ENCODE peak calls at places on chromosomes 2 and 18, in four cellular contexts. G, K, P and B are unnamed samples. For H3K36me3, the result is how much of the 10 kb centered on the place peaks cover.

GRCh38 chr18:80191264-80191663 is 56.0 kb downstream of the PARD6G start:
- DNase-seq in G (no peak), K (no peak), P (peak), B (no peak)

GRCh38 chr2:10036095-10036879 is 7.1 kb upstream of the KLF11 start:
- DNase-seq in P (peak), K (peak), G (no peak), B (no peak)

GRCh38 chr2:241033994-241034393 is 35.6 kb downstream of the SNED1 start:
- DNase-seq in P (no peak), K (no peak), G (no peak), B (no peak)

GRCh38 chr18:8841781-8842485 is 136.6 kb downstream of the MTCL1 start:
- DNase-seq in P (no peak), G (no peak), K (peak), B (no peak)

GRCh38 chr18:48514786-48515185 is 24.0 kb upstream of the CTIF start:
- DNase-seq in K (no peak), P (no peak), G (no peak), B (no peak)

GRCh38 chr2:86393521-86394490 is 47.4 kb upstream of the KDM3A start:
- DNase-seq in G (no peak), K (peak), P (peak), B (no peak)

GRCh38 chr2:128573531-128573930 is 254.9 kb upstream of the HS6ST1 start:
- DNase-seq in P (peak), G (no peak), K (no peak), B (no peak)

GRCh38 chr18:50170004-50170403 is 24.9 kb downstream of the MYO5B start:
- DNase-seq in P (no peak), K (no peak), G (no peak), B (no peak)

GRCh38 chr2:41040782-41041181 is 588.9 kb upstream of the SLC8A1 start:
- DNase-seq in P (no peak), K (no peak), G (no peak), B (no peak)

GRCh38 chr2:62717503-62718081 is 12.1 kb downstream of the EHBP1 start:
- DNase-seq in G (no peak), K (no peak), P (no peak), B (no peak)

GRCh38 chr2:40448476-40449079 is 3.3 kb downstream of the SLC8A1 start:
- DNase-seq in P (peak), G (no peak), K (peak), B (no peak)

GRCh38 chr18:34893239-34893638 is 148.0 kb upstream of the MAPRE2 start:
- DNase-seq in P (no peak), K (no peak), G (no peak), B (no peak)

GRCh38 chr2:200086911-200087310 is 131.5 kb downstream of the MAIP1 start:
- DNase-seq in P (peak), G (no peak), K (no peak), B (no peak)

GRCh38 chr2:38806407-38807071 is 28.5 kb downstream of the GEMIN6 start:
- DNase-seq in K (no peak), G (no peak), P (no peak), B (no peak)

GRCh38 chr18:13526519-13526918 is 199.8 kb downstream of the FAM210A start:
- DNase-seq in K (no peak), G (no peak), P (no peak), B (no peak)

GRCh38 chr2:35973132-35973736 is 382.3 kb upstream of the CRIM1 start:
- DNase-seq in P (peak), K (peak), G (no peak), B (no peak)

GRCh38 chr2:240921319-240922233 is 15.4 kb downstream of the CROCC2 start:
- DNase-seq in K (peak), P (peak), G (no peak), B (no peak)

GRCh38 chr2:20796374-20796791 is 26.5 kb downstream of the LDAH start:
- DNase-seq in K (peak), P (no peak), G (no peak), B (no peak)

GRCh38 chr18:31102020-31102684 is at the start of gene DSC2:
- DNase-seq in K (peak), P (peak), G (no peak), B (no peak)

GRCh38 chr2:190511104-190511503 is 23.4 kb downstream of the NEMP2 start:
- DNase-seq in G (no peak), K (peak), P (no peak), B (no peak)

GRCh38 chr2:237617305-237617982 is 9.9 kb upstream of the LRRFIP1 start:
- DNase-seq in G (no peak), P (no peak), K (no peak), B (no peak)

GRCh38 chr18:11119962-11120361 is 29.4 kb downstream of the PIEZO2 start:
- DNase-seq in P (no peak), G (no peak), K (peak), B (no peak)

GRCh38 chr18:50507120-50507590 is 52.7 kb upstream of the MAPK4 start:
- DNase-seq in P (no peak), K (peak), G (no peak), B (peak)

GRCh38 chr2:101956465-101957030 is 35.2 kb upstream of the IL1R2 start:
- DNase-seq in P (no peak), K (no peak), G (no peak), B (no peak)

GRCh38 chr2:85143463-85144082 is 10.4 kb downstream of the TCF7L1 start:
- DNase-seq in G (no peak), P (peak), K (no peak), B (no peak)

GRCh38 chr2:89845532-89845931 is 1154.1 kb downstream of the RPIA start:
- DNase-seq in K (no peak), P (no peak), G (no peak), B (no peak)

GRCh38 chr2:206275274-206276160 is 1.1 kb downstream of the ZDBF2 start:
- DNase-seq in K (peak), P (no peak), G (peak), B (no peak)

GRCh38 chr2:217054791-217055190 is 194.9 kb upstream of the TNP1 start:
- DNase-seq in K (peak), G (no peak), P (no peak), B (no peak)

GRCh38 chr2:58448065-58448507 is 207.0 kb upstream of the FANCL start:
- DNase-seq in P (peak), K (peak), G (no peak), B (peak)

GRCh38 chr2:239075918-239076727 is 228.2 kb downstream of the TWIST2 start:
- DNase-seq in P (peak), G (no peak), K (no peak), B (no peak)

GRCh38 chr2:241892299-241893137 is 23.0 kb downstream of the RTP5 start:
- DNase-seq in K (peak), G (no peak), P (peak), B (no peak)

GRCh38 chr18:42131044-42131939 is 176.3 kb downstream of the PIK3C3 start:
- DNase-seq in P (no peak), K (no peak), G (no peak), B (no peak)

DNA sequence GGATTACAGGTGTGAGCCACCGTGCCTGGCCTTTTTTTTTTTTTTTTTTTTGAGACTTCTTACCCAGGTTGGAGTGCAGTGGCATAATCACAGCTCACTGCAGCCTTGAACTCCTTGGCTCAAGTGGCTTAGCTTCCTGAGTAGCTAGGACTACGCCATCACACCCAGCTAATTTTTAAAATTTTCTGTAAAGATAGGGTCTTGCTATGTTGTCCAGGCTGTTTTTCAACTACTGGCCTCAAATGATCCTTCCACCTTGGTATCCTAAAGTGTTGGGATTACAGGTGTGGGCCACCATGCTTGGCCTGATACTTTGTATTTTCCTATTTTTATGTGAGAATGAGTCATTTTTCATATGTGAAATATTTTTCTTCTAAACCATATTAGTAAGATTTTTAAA is 13.7 kb downstream of the ELP2 start:
- DNase-seq in P (no peak), K (no peak), G (no peak), B (no peak)
- H3K36me3 ChIP-seq in P (half or more), K (under half), G (under half), B (under half)

GRCh38 chr2:46333912-46334311 is 36.7 kb downstream of the EPAS1 start:
- DNase-seq in G (no peak), P (no peak), K (no peak), B (no peak)

GRCh38 chr2:46334389-46335345 is 37.5 kb downstream of the EPAS1 start:
- DNase-seq in G (no peak), P (no peak), K (peak), B (no peak)

GRCh38 chr2:46336560-46336959 is 39.4 kb downstream of the EPAS1 start:
- DNase-seq in K (peak), P (no peak), G (no peak), B (no peak)

GRCh38 chr2:46335966-46336436 is 38.8 kb downstream of the EPAS1 start:
- DNase-seq in G (no peak), K (no peak), P (no peak), B (no peak)

DNA sequence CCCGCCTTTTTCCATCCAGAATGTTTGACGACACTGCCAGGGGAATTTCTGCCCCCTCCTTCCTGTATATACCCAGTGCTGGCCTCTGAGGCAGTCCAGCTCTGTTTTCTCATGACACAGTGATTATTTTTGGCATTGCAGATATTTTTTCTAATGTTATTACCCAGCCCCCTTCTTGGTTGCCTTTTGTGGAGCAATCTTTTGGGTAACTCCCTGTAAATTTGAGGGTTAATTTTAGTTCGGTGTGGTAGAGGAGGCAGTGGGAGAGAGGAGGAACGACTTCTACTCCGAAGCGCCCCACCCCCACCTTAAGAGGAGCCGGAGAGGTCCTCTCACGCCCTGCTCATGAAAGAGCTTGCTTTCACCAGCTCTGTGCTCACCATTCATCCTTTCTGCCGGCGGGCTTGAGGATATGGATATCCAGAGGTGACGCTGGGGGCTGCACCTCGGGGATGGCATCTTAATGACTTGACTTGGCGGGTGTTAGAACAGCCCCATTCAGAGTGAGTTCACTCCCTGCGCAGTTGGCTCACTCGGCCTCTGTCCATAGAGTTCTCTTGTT is 38.3 kb downstream of the EPAS1 start:
- DNase-seq in K (peak), G (no peak), P (peak), B (peak)
- H3K27ac ChIP-seq in K (peak), G (no peak), P (peak), B (no peak)

DNA sequence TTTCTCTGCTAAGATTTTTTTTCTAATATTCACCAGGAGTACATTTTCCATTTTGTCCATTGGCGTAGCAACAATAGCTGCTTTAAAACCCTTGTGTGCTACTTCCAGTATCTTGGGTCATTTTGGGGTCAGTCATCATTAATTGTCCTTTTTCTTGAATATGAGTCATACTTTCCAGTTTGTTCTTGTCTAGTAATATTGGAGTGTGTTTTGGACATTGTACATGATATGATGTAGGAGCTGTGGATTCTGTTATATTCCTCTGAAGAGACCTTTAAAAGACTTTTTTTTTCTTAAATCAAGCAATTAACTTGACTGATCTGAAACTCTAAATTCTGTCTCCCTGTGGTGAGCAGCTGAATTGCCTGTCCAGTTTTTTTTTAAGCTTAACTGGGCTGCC is 40.8 kb downstream of the AGPS start:
- DNase-seq in G (no peak), K (peak), P (no peak), B (no peak)
- H3K36me3 ChIP-seq in G (under half), K (under half), P (under half), B (under half)

GRCh38 chr2:150586858-150587257 is 99.4 kb upstream of the RND3 start:
- DNase-seq in P (no peak), K (peak), G (no peak), B (no peak)
- H3K27ac ChIP-seq in P (no peak), K (peak), G (no peak), B (no peak)

DNA sequence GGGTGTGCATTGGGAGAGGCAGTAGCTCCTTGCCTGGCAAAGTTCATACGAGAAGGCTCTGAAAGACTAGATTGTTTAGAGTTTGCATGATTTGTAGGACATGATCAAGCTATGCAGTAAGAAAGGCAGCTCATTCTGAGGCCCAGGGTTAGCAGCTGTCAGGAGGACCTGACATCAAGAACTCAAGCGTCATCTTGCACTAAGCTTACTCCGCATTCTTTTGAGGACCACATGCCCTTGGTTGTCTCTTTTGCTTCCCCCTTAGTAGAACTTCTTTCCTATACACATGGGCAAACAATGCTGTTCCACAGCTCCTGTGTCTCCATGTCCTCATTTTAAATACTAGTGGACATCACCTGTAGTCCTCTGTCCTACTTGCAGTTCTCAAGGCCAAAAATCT is 14.0 kb downstream of the ZNF532 start:
- DNase-seq in K (no peak), G (no peak), P (no peak), B (no peak)
- H3K36me3 ChIP-seq in K (under half), G (under half), P (under half), B (under half)

GRCh38 chr2:136126527-136126926 is 8.6 kb upstream of the CXCR4 start:
- DNase-seq in K (no peak), P (peak), G (no peak), B (no peak)
- H3K27ac ChIP-seq in K (no peak), P (peak), G (peak), B (no peak)

GRCh38 chr2:230777681-230778080 is 65.0 kb downstream of the CAB39 start:
- DNase-seq in P (no peak), G (no peak), K (peak), B (no peak)
- H3K36me3 ChIP-seq in P (under half), G (under half), K (under half), B (under half)

GRCh38 chr2:189505412-189505953 is 64.2 kb downstream of the WDR75 start:
- DNase-seq in G (no peak), P (no peak), K (no peak), B (no peak)

GRCh38 chr2:189501487-189501886 is 60.2 kb downstream of the WDR75 start:
- DNase-seq in K (no peak), G (no peak), P (no peak), B (no peak)

GRCh38 chr2:189504238-189504637 is 63.0 kb downstream of the WDR75 start:
- DNase-seq in K (no peak), G (no peak), P (no peak), B (no peak)

GRCh38 chr2:189511210-189511609 is 69.4 kb downstream of the SLC40A1 start:
- DNase-seq in K (no peak), P (no peak), G (no peak), B (no peak)

GRCh38 chr2:189506514-189506976 is 65.3 kb downstream of the WDR75 start:
- DNase-seq in G (no peak), K (peak), P (no peak), B (no peak)
- H3K27ac ChIP-seq in G (no peak), K (no peak), P (no peak), B (no peak)

GRCh38 chr2:135913726-135914365 is 37.6 kb upstream of the MCM6 start:
- DNase-seq in G (peak), P (no peak), K (peak), B (no peak)

GRCh38 chr2:135914485-135914884 is 38.2 kb upstream of the MCM6 start:
- DNase-seq in P (no peak), G (no peak), K (no peak), B (no peak)

DNA sequence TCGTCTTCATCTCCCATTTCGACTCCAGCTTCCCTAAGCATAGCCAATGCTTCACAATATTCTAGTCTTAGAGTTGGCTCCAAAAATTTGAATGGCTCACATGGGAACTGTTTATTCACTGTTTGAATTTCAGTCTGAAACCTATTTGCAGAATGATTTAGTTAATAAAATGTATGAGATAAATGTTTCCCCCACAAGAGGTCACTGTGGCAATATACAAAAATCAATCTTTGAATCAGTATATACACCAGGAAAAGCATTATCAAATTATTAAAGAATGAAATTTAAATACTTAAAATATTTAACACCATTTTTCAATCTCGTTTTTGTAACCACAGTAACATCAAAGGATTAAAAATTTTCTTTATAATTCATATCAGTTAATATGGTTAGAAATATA is 40.0 kb upstream of the MCM6 start:
- DNase-seq in G (peak), K (peak), P (no peak), B (no peak)
- H3K36me3 ChIP-seq in G (under half), K (under half), P (under half), B (under half)

GRCh38 chr18:52615321-52615720 is 275.3 kb downstream of the DCC start:
- DNase-seq in P (no peak), K (no peak), G (no peak), B (no peak)
- H3K27ac ChIP-seq in P (no peak), K (no peak), G (no peak), B (no peak)